ENCODE peak calls at places on chromosomes 3 and 15, in eight cellular contexts. One of them, this sample, is unnamed.

GRCh38 chr15:33011976-33012375 is 182.5 kb downstream of the FMN1 start:
- DNase-seq in cardiac fibroblast: no peak
- DNase-seq in NT2/D1: no peak
- DNase-seq in brain microvascular endothelial cell: no peak
- DNase-seq in upper lobe of right lung: no peak
- DNase-seq in body of pancreas: no peak
- DNase-seq in CD4-positive, CD25-positive, alpha-beta regulatory T cell: no peak
- DNase-seq in dorsolateral prefrontal cortex: no peak
- DNase-seq in this sample: no peak

GRCh38 chr3:181292984-181293383 is 303.4 kb upstream of the DNAJC19 start:
- DNase-seq in brain microvascular endothelial cell: peak
- DNase-seq in cardiac fibroblast: peak
- DNase-seq in NT2/D1: no peak
- DNase-seq in upper lobe of right lung: no peak
- DNase-seq in dorsolateral prefrontal cortex: no peak
- DNase-seq in body of pancreas: no peak
- DNase-seq in CD4-positive, CD25-positive, alpha-beta regulatory T cell: no peak
- DNase-seq in this sample: peak

GRCh38 chr15:78242128-78242527 is 7.8 kb upstream of the ACSBG1 start:
- DNase-seq in cardiac fibroblast: peak
- DNase-seq in CD4-positive, CD25-positive, alpha-beta regulatory T cell: no peak
- DNase-seq in brain microvascular endothelial cell: no peak
- DNase-seq in NT2/D1: no peak
- DNase-seq in body of pancreas: no peak
- DNase-seq in upper lobe of right lung: no peak
- DNase-seq in dorsolateral prefrontal cortex: peak
- DNase-seq in this sample: no peak

GRCh38 chr15:72907733-72908132 is 124.2 kb upstream of the ADPGK start:
- DNase-seq in dorsolateral prefrontal cortex: no peak
- DNase-seq in upper lobe of right lung: no peak
- DNase-seq in brain microvascular endothelial cell: no peak
- DNase-seq in CD4-positive, CD25-positive, alpha-beta regulatory T cell: no peak
- DNase-seq in cardiac fibroblast: no peak
- DNase-seq in body of pancreas: peak
- DNase-seq in NT2/D1: no peak
- DNase-seq in this sample: no peak

GRCh38 chr3:194025119-194025518 is 110.8 kb upstream of the HES1 start:
- DNase-seq in dorsolateral prefrontal cortex: no peak
- DNase-seq in cardiac fibroblast: no peak
- DNase-seq in NT2/D1: no peak
- DNase-seq in brain microvascular endothelial cell: no peak
- DNase-seq in CD4-positive, CD25-positive, alpha-beta regulatory T cell: no peak
- DNase-seq in upper lobe of right lung: no peak
- DNase-seq in body of pancreas: no peak
- DNase-seq in this sample: no peak

GRCh38 chr15:99403597-99403996 is 152.3 kb downstream of the LRRC28 start:
- DNase-seq in dorsolateral prefrontal cortex: no peak
- DNase-seq in NT2/D1: no peak
- DNase-seq in CD4-positive, CD25-positive, alpha-beta regulatory T cell: no peak
- DNase-seq in brain microvascular endothelial cell: no peak
- DNase-seq in cardiac fibroblast: no peak
- DNase-seq in upper lobe of right lung: no peak
- DNase-seq in body of pancreas: no peak
- DNase-seq in this sample: no peak

GRCh38 chr15:66652806-66653205 is 49.2 kb upstream of the SMAD6 start:
- DNase-seq in dorsolateral prefrontal cortex: no peak
- DNase-seq in CD4-positive, CD25-positive, alpha-beta regulatory T cell: no peak
- DNase-seq in cardiac fibroblast: no peak
- DNase-seq in body of pancreas: no peak
- DNase-seq in brain microvascular endothelial cell: no peak
- DNase-seq in NT2/D1: no peak
- DNase-seq in upper lobe of right lung: no peak
- DNase-seq in this sample: no peak

GRCh38 chr15:66670698-66671580 is 31.1 kb upstream of the SMAD6 start:
- DNase-seq in brain microvascular endothelial cell: no peak
- DNase-seq in body of pancreas: peak
- DNase-seq in NT2/D1: no peak
- DNase-seq in dorsolateral prefrontal cortex: no peak
- DNase-seq in CD4-positive, CD25-positive, alpha-beta regulatory T cell: no peak
- DNase-seq in upper lobe of right lung: peak
- DNase-seq in cardiac fibroblast: no peak
- DNase-seq in this sample: no peak

GRCh38 chr3:149512073-149512782 is 37.7 kb downstream of the TM4SF4 start:
- DNase-seq in cardiac fibroblast: peak
- DNase-seq in CD4-positive, CD25-positive, alpha-beta regulatory T cell: peak
- DNase-seq in upper lobe of right lung: peak
- DNase-seq in NT2/D1: peak
- DNase-seq in brain microvascular endothelial cell: peak
- DNase-seq in dorsolateral prefrontal cortex: peak
- DNase-seq in body of pancreas: peak
- DNase-seq in this sample: peak

GRCh38 chr3:188947983-188948657 is 223.7 kb upstream of the TPRG1 start:
- DNase-seq in brain microvascular endothelial cell: peak
- DNase-seq in dorsolateral prefrontal cortex: peak
- DNase-seq in NT2/D1: peak
- DNase-seq in cardiac fibroblast: peak
- DNase-seq in body of pancreas: peak
- DNase-seq in upper lobe of right lung: peak
- DNase-seq in CD4-positive, CD25-positive, alpha-beta regulatory T cell: no peak
- DNase-seq in this sample: no peak
- H3K4me3 ChIP-seq in brain microvascular endothelial cell: peak
- H3K4me3 ChIP-seq in dorsolateral prefrontal cortex: peak
- H3K4me3 ChIP-seq in NT2/D1: peak
- H3K4me3 ChIP-seq in cardiac fibroblast: peak
- H3K4me3 ChIP-seq in body of pancreas: no peak
- H3K4me3 ChIP-seq in upper lobe of right lung: peak
- H3K4me3 ChIP-seq in CD4-positive, CD25-positive, alpha-beta regulatory T cell: no peak
- H3K4me3 ChIP-seq in this sample: no peak

GRCh38 chr3:36700537-36701248 is 63.7 kb downstream of the DCLK3 start:
- DNase-seq in NT2/D1: peak
- DNase-seq in CD4-positive, CD25-positive, alpha-beta regulatory T cell: peak
- DNase-seq in cardiac fibroblast: peak
- DNase-seq in upper lobe of right lung: peak
- DNase-seq in brain microvascular endothelial cell: peak
- DNase-seq in body of pancreas: peak
- DNase-seq in dorsolateral prefrontal cortex: peak
- DNase-seq in this sample: peak
- H3K4me3 ChIP-seq in NT2/D1: no peak
- H3K4me3 ChIP-seq in CD4-positive, CD25-positive, alpha-beta regulatory T cell: no peak
- H3K4me3 ChIP-seq in cardiac fibroblast: no peak
- H3K4me3 ChIP-seq in upper lobe of right lung: no peak
- H3K4me3 ChIP-seq in brain microvascular endothelial cell: no peak
- H3K4me3 ChIP-seq in body of pancreas: no peak
- H3K4me3 ChIP-seq in dorsolateral prefrontal cortex: no peak
- H3K4me3 ChIP-seq in this sample: no peak

DNA sequence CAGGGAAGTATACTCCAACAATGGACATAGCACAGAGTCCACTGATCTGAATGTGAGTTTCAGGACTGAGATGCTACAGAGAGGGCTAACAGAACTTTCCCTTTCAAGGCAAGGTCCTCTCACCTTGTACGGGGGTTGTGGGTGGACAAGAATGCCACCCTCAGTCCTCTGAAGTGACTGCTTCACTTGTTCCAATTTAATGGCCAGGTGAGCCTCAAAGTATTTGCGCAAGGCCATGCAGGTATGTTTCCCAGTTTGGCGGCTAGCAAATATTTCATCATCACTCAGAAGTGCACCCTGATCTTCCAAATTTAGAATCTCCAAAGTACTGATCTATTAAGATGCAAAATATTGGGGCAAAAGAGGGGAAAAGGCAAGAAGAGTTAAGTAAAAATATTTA is 38.1 kb downstream of the RBM15B start:
- DNase-seq in CD4-positive, CD25-positive, alpha-beta regulatory T cell: no peak
- DNase-seq in NT2/D1: no peak
- DNase-seq in dorsolateral prefrontal cortex: no peak
- DNase-seq in upper lobe of right lung: no peak
- DNase-seq in cardiac fibroblast: no peak
- DNase-seq in body of pancreas: no peak
- DNase-seq in brain microvascular endothelial cell: no peak
- DNase-seq in this sample: no peak
- H3K4me3 ChIP-seq in CD4-positive, CD25-positive, alpha-beta regulatory T cell: no peak
- H3K4me3 ChIP-seq in NT2/D1: no peak
- H3K4me3 ChIP-seq in dorsolateral prefrontal cortex: no peak
- H3K4me3 ChIP-seq in upper lobe of right lung: no peak
- H3K4me3 ChIP-seq in cardiac fibroblast: no peak
- H3K4me3 ChIP-seq in body of pancreas: no peak
- H3K4me3 ChIP-seq in brain microvascular endothelial cell: no peak
- H3K4me3 ChIP-seq in this sample: no peak

GRCh38 chr3:186258968-186259367 is 103.1 kb downstream of the DGKG start:
- DNase-seq in body of pancreas: no peak
- DNase-seq in NT2/D1: peak
- DNase-seq in CD4-positive, CD25-positive, alpha-beta regulatory T cell: no peak
- DNase-seq in brain microvascular endothelial cell: no peak
- DNase-seq in upper lobe of right lung: no peak
- DNase-seq in cardiac fibroblast: no peak
- DNase-seq in dorsolateral prefrontal cortex: no peak
- DNase-seq in this sample: no peak
- H3K4me3 ChIP-seq in body of pancreas: no peak
- H3K4me3 ChIP-seq in NT2/D1: peak
- H3K4me3 ChIP-seq in CD4-positive, CD25-positive, alpha-beta regulatory T cell: no peak
- H3K4me3 ChIP-seq in brain microvascular endothelial cell: no peak
- H3K4me3 ChIP-seq in upper lobe of right lung: no peak
- H3K4me3 ChIP-seq in cardiac fibroblast: no peak
- H3K4me3 ChIP-seq in dorsolateral prefrontal cortex: no peak
- H3K4me3 ChIP-seq in this sample: no peak

GRCh38 chr3:58102371-58102750 is 94.1 kb downstream of the FLNB start:
- DNase-seq in cardiac fibroblast: no peak
- DNase-seq in brain microvascular endothelial cell: no peak
- DNase-seq in upper lobe of right lung: no peak
- DNase-seq in NT2/D1: no peak
- DNase-seq in CD4-positive, CD25-positive, alpha-beta regulatory T cell: no peak
- DNase-seq in body of pancreas: no peak
- DNase-seq in dorsolateral prefrontal cortex: no peak
- DNase-seq in this sample: no peak
- H3K4me3 ChIP-seq in cardiac fibroblast: no peak
- H3K4me3 ChIP-seq in brain microvascular endothelial cell: no peak
- H3K4me3 ChIP-seq in upper lobe of right lung: no peak
- H3K4me3 ChIP-seq in NT2/D1: no peak
- H3K4me3 ChIP-seq in CD4-positive, CD25-positive, alpha-beta regulatory T cell: no peak
- H3K4me3 ChIP-seq in body of pancreas: no peak
- H3K4me3 ChIP-seq in dorsolateral prefrontal cortex: no peak
- H3K4me3 ChIP-seq in this sample: no peak

DNA sequence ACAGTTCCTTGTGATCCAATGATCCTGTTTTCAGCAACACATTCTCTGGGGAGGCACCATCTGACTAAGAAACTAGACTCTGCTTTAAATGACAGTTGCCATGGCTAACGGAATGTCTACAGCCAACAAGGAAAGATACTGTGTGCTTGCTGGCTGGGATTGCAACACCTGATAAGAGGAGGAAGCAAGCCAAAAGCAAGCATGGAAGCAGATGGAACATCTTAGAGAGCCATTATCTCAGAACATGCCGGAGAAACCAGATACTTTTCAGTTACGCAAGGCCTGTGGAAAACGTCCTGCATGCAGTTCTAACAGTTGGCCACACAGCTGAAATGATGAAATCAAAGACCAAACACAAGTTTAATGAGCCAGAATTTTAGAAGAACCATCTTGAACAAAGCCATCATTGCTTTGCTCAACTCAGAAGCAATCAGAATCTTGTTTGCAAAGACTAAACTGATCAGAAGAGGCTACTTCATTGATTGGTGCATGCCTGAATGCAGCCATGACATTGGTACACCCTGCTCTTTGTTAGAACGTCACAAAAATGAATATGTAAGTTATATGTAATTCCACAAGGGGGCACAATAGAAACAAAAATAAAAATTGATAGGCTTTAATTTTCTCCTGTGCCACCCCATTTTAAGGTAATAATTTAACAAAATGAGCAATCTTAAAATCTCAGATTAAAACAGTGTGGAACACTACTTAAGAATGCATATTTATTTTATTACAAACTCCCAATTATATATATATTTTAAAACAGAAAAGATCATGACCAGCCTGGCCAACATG is 50.8 kb downstream of the GXYLT2 start:
- DNase-seq in brain microvascular endothelial cell: peak
- DNase-seq in body of pancreas: peak
- DNase-seq in NT2/D1: no peak
- DNase-seq in upper lobe of right lung: no peak
- DNase-seq in CD4-positive, CD25-positive, alpha-beta regulatory T cell: peak
- DNase-seq in dorsolateral prefrontal cortex: no peak
- DNase-seq in cardiac fibroblast: peak
- DNase-seq in this sample: no peak
- H3K4me3 ChIP-seq in brain microvascular endothelial cell: no peak
- H3K4me3 ChIP-seq in body of pancreas: no peak
- H3K4me3 ChIP-seq in NT2/D1: no peak
- H3K4me3 ChIP-seq in upper lobe of right lung: no peak
- H3K4me3 ChIP-seq in CD4-positive, CD25-positive, alpha-beta regulatory T cell: no peak
- H3K4me3 ChIP-seq in dorsolateral prefrontal cortex: peak
- H3K4me3 ChIP-seq in cardiac fibroblast: no peak
- H3K4me3 ChIP-seq in this sample: no peak

GRCh38 chr15:37109151-37109912 is 9.0 kb upstream of the MEIS2 start:
- DNase-seq in body of pancreas: no peak
- DNase-seq in dorsolateral prefrontal cortex: no peak
- DNase-seq in NT2/D1: no peak
- DNase-seq in brain microvascular endothelial cell: no peak
- DNase-seq in CD4-positive, CD25-positive, alpha-beta regulatory T cell: no peak
- DNase-seq in cardiac fibroblast: no peak
- DNase-seq in upper lobe of right lung: no peak
- DNase-seq in this sample: no peak

GRCh38 chr15:37112171-37112570 is 11.8 kb upstream of the MEIS2 start:
- DNase-seq in NT2/D1: no peak
- DNase-seq in cardiac fibroblast: peak
- DNase-seq in CD4-positive, CD25-positive, alpha-beta regulatory T cell: no peak
- DNase-seq in body of pancreas: no peak
- DNase-seq in upper lobe of right lung: no peak
- DNase-seq in dorsolateral prefrontal cortex: no peak
- DNase-seq in brain microvascular endothelial cell: no peak
- DNase-seq in this sample: no peak

GRCh38 chr15:37112963-37113362 is 12.6 kb upstream of the MEIS2 start:
- DNase-seq in brain microvascular endothelial cell: no peak
- DNase-seq in dorsolateral prefrontal cortex: no peak
- DNase-seq in upper lobe of right lung: no peak
- DNase-seq in cardiac fibroblast: no peak
- DNase-seq in CD4-positive, CD25-positive, alpha-beta regulatory T cell: no peak
- DNase-seq in body of pancreas: no peak
- DNase-seq in NT2/D1: no peak
- DNase-seq in this sample: no peak

GRCh38 chr15:37109952-37110630 is 9.7 kb upstream of the MEIS2 start:
- DNase-seq in NT2/D1: no peak
- DNase-seq in body of pancreas: peak
- DNase-seq in upper lobe of right lung: no peak
- DNase-seq in brain microvascular endothelial cell: no peak
- DNase-seq in cardiac fibroblast: peak
- DNase-seq in CD4-positive, CD25-positive, alpha-beta regulatory T cell: no peak
- DNase-seq in dorsolateral prefrontal cortex: no peak
- DNase-seq in this sample: no peak

DNA sequence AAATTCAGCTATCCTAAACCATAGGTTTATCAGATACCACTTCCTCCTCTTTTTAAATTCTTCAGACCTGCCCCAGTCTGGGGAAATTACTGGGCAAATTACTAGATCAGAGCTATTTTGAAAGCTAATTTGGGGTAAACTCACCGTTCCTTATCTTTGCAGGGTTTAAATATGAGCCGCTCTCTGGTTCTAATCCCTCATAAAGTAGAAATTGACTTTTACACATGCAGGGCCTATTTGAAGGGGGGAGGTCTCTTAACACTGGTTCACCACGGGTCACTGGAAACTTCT is 11.0 kb upstream of the MEIS2 start:
- DNase-seq in upper lobe of right lung: no peak
- DNase-seq in brain microvascular endothelial cell: no peak
- DNase-seq in cardiac fibroblast: no peak
- DNase-seq in NT2/D1: no peak
- DNase-seq in CD4-positive, CD25-positive, alpha-beta regulatory T cell: no peak
- DNase-seq in dorsolateral prefrontal cortex: no peak
- DNase-seq in body of pancreas: no peak
- DNase-seq in this sample: no peak
- H3K4me3 ChIP-seq in upper lobe of right lung: no peak
- H3K4me3 ChIP-seq in brain microvascular endothelial cell: no peak
- H3K4me3 ChIP-seq in cardiac fibroblast: no peak
- H3K4me3 ChIP-seq in NT2/D1: no peak
- H3K4me3 ChIP-seq in CD4-positive, CD25-positive, alpha-beta regulatory T cell: no peak
- H3K4me3 ChIP-seq in dorsolateral prefrontal cortex: peak
- H3K4me3 ChIP-seq in body of pancreas: no peak
- H3K4me3 ChIP-seq in this sample: peak

This sample was measured in SJSA1.